ENCODE peak calls at places on chromosomes 1 and 21, in seven cellular contexts. D is stomach; Q is adrenal gland; S is CD8-positive, alpha-beta T cell; X is PC-9; C is right cardiac atrium; L is mammary epithelial cell. A is an unnamed sample.

GRCh38 chr1:26530540-26530897 is 958 bp downstream of the RPS6KA1 start:
- DNase-seq in D (no peak), Q (no peak), S (no peak), X (peak; percentile 38), C (no peak), L (no peak), A (no peak)

GRCh38 chr1:41118645-41119044 is 97.1 kb upstream of the SLFNL1 start:
- DNase-seq in D (no peak), Q (no peak), S (no peak), X (no peak), C (no peak), L (no peak), A (no peak)

GRCh38 chr1:208374391-208374941 is 130.3 kb upstream of the PLXNA2 start:
- DNase-seq in D (no peak), Q (peak; percentile 62), S (no peak), X (no peak), C (no peak), L (no peak), A (no peak)

GRCh38 chr1:103529746-103530145 is 4.2 kb downstream of the RNPC3 start:
- DNase-seq in D (no peak), Q (peak; percentile 87), S (no peak), X (no peak), C (no peak), L (peak; percentile 14), A (no peak)

GRCh38 chr1:65108025-65108692 is 39.8 kb upstream of the AK4 start:
- DNase-seq in D (peak; percentile 32), Q (no peak), S (no peak), X (no peak), C (no peak), L (no peak), A (no peak)

GRCh38 chr21:33368124-33368523 is 35.1 kb upstream of the IFNGR2 start:
- DNase-seq in D (no peak), Q (no peak), S (no peak), X (no peak), C (no peak), L (no peak), A (no peak)

GRCh38 chr1:24727490-24728214 is 17.6 kb upstream of the CLIC4 start:
- DNase-seq in D (peak; percentile 66), Q (peak; percentile 71), S (no peak), X (no peak), C (peak; percentile 77), L (peak; percentile 67), A (peak; percentile 12)

GRCh38 chr1:222829868-222830267 is 15.0 kb downstream of the DISP1 start:
- DNase-seq in D (no peak), Q (no peak), S (no peak), X (no peak), C (no peak), L (peak; percentile 32), A (no peak)

GRCh38 chr1:65924471-65924870 is 131.8 kb downstream of the PDE4B start:
- DNase-seq in D (no peak), Q (no peak), S (no peak), X (no peak), C (no peak), L (peak; percentile 66), A (no peak)

GRCh38 chr1:14120895-14121294 is 420.9 kb downstream of the PRDM2 start:
- DNase-seq in D (no peak), Q (no peak), S (no peak), X (no peak), C (no peak), L (peak; percentile 69), A (no peak)

GRCh38 chr1:160638540-160638857 is 8.3 kb downstream of the SLAMF1 start:
- DNase-seq in D (no peak), Q (no peak), S (no peak), X (no peak), C (no peak), L (no peak), A (no peak)

GRCh38 chr1:44681905-44682900 is 7.7 kb downstream of the ARMH1 start:
- DNase-seq in D (no peak), Q (no peak), S (no peak), X (no peak), C (no peak), L (no peak), A (no peak)

GRCh38 chr1:19341201-19342076 is 29.3 kb downstream of the SLC66A1 start:
- DNase-seq in D (peak; percentile 74), Q (peak; percentile 71), S (peak; percentile 72), X (peak; percentile 69), C (peak; percentile 73), L (peak; percentile 59), A (peak; percentile 76)
- H3K4me3 ChIP-seq in D (no peak overlapping the region), Q (no peak overlapping the region), S (no peak overlapping the region), X (no peak overlapping the region), C (no peak overlapping the region), L (no peak overlapping the region), A (no peak overlapping the region)

GRCh38 chr1:203161175-203161574 is 14.5 kb downstream of the MYBPH start:
- DNase-seq in D (no peak), Q (no peak), S (no peak), X (no peak), C (no peak), L (no peak), A (no peak)
- H3K4me1 ChIP-seq in D (no peaks in the 10 kb centered on the region), Q (no peaks in the 10 kb centered on the region), S (no peaks in the 10 kb centered on the region), X (peaks cover 26% of the 10 kb centered on the region), C (no peaks in the 10 kb centered on the region), L (peaks cover 6% of the 10 kb centered on the region), A (no peaks in the 10 kb centered on the region)

GRCh38 chr1:114685851-114686250 is 9.5 kb downstream of the AMPD1 start:
- DNase-seq in D (no peak), Q (no peak), S (no peak), X (no peak), C (no peak), L (no peak), A (no peak)
- H3K27me3 ChIP-seq in D (peaks cover 30% of the 10 kb centered on the region), Q (no peaks in the 10 kb centered on the region), S (peaks cover 7% of the 10 kb centered on the region), X (peaks cover 4% of the 10 kb centered on the region), C (peaks cover 4% of the 10 kb centered on the region), L (no peaks in the 10 kb centered on the region), A (peaks cover 12% of the 10 kb centered on the region)

DNA sequence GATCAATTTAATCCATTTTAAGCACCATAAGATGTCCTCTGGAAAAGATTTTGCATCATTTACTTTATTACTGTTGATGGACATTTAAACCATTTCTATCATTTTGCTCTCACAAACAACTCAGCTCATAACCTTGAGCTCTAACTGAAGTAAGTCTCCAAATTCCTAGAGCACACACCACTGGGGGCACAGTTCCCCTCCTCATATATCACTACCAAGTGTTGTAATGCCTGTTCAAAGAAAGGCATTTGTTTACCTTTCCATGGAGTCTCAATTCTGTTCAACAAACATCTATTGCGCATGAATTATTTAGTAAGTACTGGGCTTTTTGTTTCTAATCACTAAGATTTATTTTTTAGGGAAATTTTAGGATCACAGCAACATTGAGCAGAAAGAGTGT is 8.9 kb upstream of the OMA1 start:
- DNase-seq in D (no peak), Q (no peak), S (no peak), X (no peak), C (no peak), L (no peak), A (no peak)
- H3K4me3 ChIP-seq in D (no peak overlapping the region), Q (no peak overlapping the region), S (no peak overlapping the region), X (no peak overlapping the region), C (no peak overlapping the region), L (no peak overlapping the region), A (no peak overlapping the region)

A was measured in CD4-positive, CD25-positive, alpha-beta regulatory T cell.